ENCODE peak calls at places on chromosomes 16 and 17, in six cellular contexts. U is anterior cingulate cortex; T is WTC11; Z is T-helper 1 cell; X is foreskin fibroblast; J is stimulated activated CD8-positive, alpha-beta memory T cell treated with anti-CD3 and anti-CD28 coated beads, Interleukin-4, amount 100 ng/mL, for 1 hour. F is an unnamed sample.

GRCh38 chr16:29816694-29817441 is 916 bp downstream of the PAGR1 start:
- DNase-seq in J (no peak), U (peak), Z (peak), X (peak), T (peak), F (no peak)

GRCh38 chr17:44970136-44970737 is 2.1 kb upstream of the C1QL1 start:
- DNase-seq in Z (no peak), J (no peak), T (peak), U (peak), X (peak), F (peak)

GRCh38 chr17:78803161-78803845 is 21.2 kb upstream of the CYTH1 start:
- DNase-seq in T (no peak), J (no peak), X (no peak), Z (no peak), U (no peak), F (no peak)

GRCh38 chr17:3754458-3755334 is 31.0 kb downstream of the HASPIN start:
- DNase-seq in J (peak), X (no peak), U (no peak), Z (peak), T (peak), F (peak)

GRCh38 chr17:32259596-32259995 is 6.0 kb upstream of the RHBDL3 start:
- DNase-seq in J (no peak), X (peak), U (peak), T (no peak), Z (no peak), F (no peak)

GRCh38 chr16:84103678-84104077 is 13.1 kb downstream of the MBTPS1 start:
- DNase-seq in X (peak), T (no peak), Z (no peak), U (no peak), J (no peak), F (no peak)

GRCh38 chr16:30903002-30903401 is 6.6 kb downstream of the CTF1 start:
- DNase-seq in T (no peak), J (no peak), U (no peak), X (no peak), Z (no peak), F (no peak)

GRCh38 chr16:88426018-88426417 is 27.1 kb upstream of the ZFPM1 start:
- DNase-seq in X (no peak), J (no peak), Z (no peak), T (no peak), U (no peak), F (no peak)

GRCh38 chr16:3095869-3096268 is 3.2 kb downstream of the ZSCAN10 start:
- DNase-seq in J (no peak), X (no peak), U (no peak), Z (peak), T (no peak), F (no peak)

GRCh38 chr17:82876602-82877391 is 37.0 kb upstream of the ZNF750 start:
- DNase-seq in J (no peak), X (peak), T (peak), Z (no peak), U (peak), F (no peak)

GRCh38 chr17:4810696-4811289 is 3.8 kb downstream of the PLD2 start:
- DNase-seq in X (no peak), J (no peak), T (no peak), U (no peak), Z (no peak), F (no peak)

F was measured in H1.